ENCODE peak calls at places on chromosome 16, in six cellular contexts. One of them, this sample, is unnamed.

GRCh38 chr16:11869657-11870228 is 18.4 kb upstream of the RSL1D1 start:
- DNase-seq in GM12878: no peak
- DNase-seq in A549: no peak
- DNase-seq in Panc1: no peak
- DNase-seq in SK-N-SH: no peak
- DNase-seq in HCT116: no peak
- DNase-seq in this sample: no peak

GRCh38 chr16:57352636-57353047 is 5.9 kb upstream of the CCL22 start:
- DNase-seq in A549: no peak
- DNase-seq in GM12878: no peak
- DNase-seq in HCT116: no peak
- DNase-seq in SK-N-SH: no peak
- DNase-seq in Panc1: no peak
- DNase-seq in this sample: no peak

GRCh38 chr16:60077791-60078280 is 1343.7 kb upstream of the GOT2 start:
- DNase-seq in SK-N-SH: no peak
- DNase-seq in Panc1: no peak
- DNase-seq in GM12878: no peak
- DNase-seq in HCT116: no peak
- DNase-seq in A549: no peak
- DNase-seq in this sample: no peak

GRCh38 chr16:64416232-64417010 is 705.4 kb downstream of the CDH11 start:
- DNase-seq in HCT116: no peak
- DNase-seq in GM12878: no peak
- DNase-seq in SK-N-SH: no peak
- DNase-seq in Panc1: no peak
- DNase-seq in A549: no peak
- DNase-seq in this sample: no peak

GRCh38 chr16:28478511-28479180 is 6.5 kb upstream of the NPIPB7 start:
- DNase-seq in A549: no peak
- DNase-seq in HCT116: no peak
- DNase-seq in GM12878: no peak
- DNase-seq in SK-N-SH: no peak
- DNase-seq in Panc1: no peak
- DNase-seq in this sample: no peak

GRCh38 chr16:69326172-69326873 is 4.1 kb downstream of the PDF start:
- DNase-seq in SK-N-SH: no peak
- DNase-seq in HCT116: no peak
- DNase-seq in Panc1: no peak
- DNase-seq in A549: no peak
- DNase-seq in GM12878: no peak
- DNase-seq in this sample: no peak

GRCh38 chr16:7177875-7178274 is 154.8 kb upstream of the RBFOX1 start:
- DNase-seq in A549: no peak
- DNase-seq in SK-N-SH: no peak
- DNase-seq in GM12878: no peak
- DNase-seq in Panc1: no peak
- DNase-seq in HCT116: no peak
- DNase-seq in this sample: no peak

GRCh38 chr16:20344630-20345029 is 7.9 kb downstream of the UMOD start:
- DNase-seq in Panc1: no peak
- DNase-seq in A549: no peak
- DNase-seq in HCT116: no peak
- DNase-seq in GM12878: no peak
- DNase-seq in SK-N-SH: no peak
- DNase-seq in this sample: no peak

GRCh38 chr16:765488-765865 is 4.9 kb downstream of the MSLN start:
- DNase-seq in A549: no peak
- DNase-seq in SK-N-SH: no peak
- DNase-seq in HCT116: no peak
- DNase-seq in Panc1: no peak
- DNase-seq in GM12878: no peak
- DNase-seq in this sample: no peak

GRCh38 chr16:19094542-19095365 is 19.0 kb upstream of the ITPRIPL2 start:
- DNase-seq in A549: no peak
- DNase-seq in SK-N-SH: no peak
- DNase-seq in HCT116: peak; percentile 56
- DNase-seq in Panc1: peak; percentile 77
- DNase-seq in GM12878: no peak
- DNase-seq in this sample: peak; percentile 33

GRCh38 chr16:83136924-83137323 is 510.2 kb downstream of the CDH13 start:
- DNase-seq in GM12878: no peak
- DNase-seq in Panc1: no peak
- DNase-seq in HCT116: no peak
- DNase-seq in SK-N-SH: no peak
- DNase-seq in A549: no peak
- DNase-seq in this sample: no peak

GRCh38 chr16:56997931-56998330 is 8.6 kb downstream of the NLRC5 start:
- DNase-seq in SK-N-SH: no peak
- DNase-seq in HCT116: no peak
- DNase-seq in Panc1: no peak
- DNase-seq in A549: no peak
- DNase-seq in GM12878: no peak
- DNase-seq in this sample: no peak

GRCh38 chr16:22012241-22012640 is 4.3 kb downstream of the MOSMO start:
- DNase-seq in A549: no peak
- DNase-seq in SK-N-SH: no peak
- DNase-seq in GM12878: no peak
- DNase-seq in HCT116: no peak
- DNase-seq in Panc1: no peak
- DNase-seq in this sample: no peak

GRCh38 chr16:58500329-58501241 is 642 bp downstream of the NDRG4 start:
- DNase-seq in Panc1: no peak
- DNase-seq in GM12878: no peak
- DNase-seq in SK-N-SH: peak; percentile 69
- DNase-seq in A549: no peak
- DNase-seq in HCT116: no peak
- DNase-seq in this sample: peak; percentile 70

GRCh38 chr16:17432902-17433576 is 37.7 kb downstream of the XYLT1 start:
- DNase-seq in SK-N-SH: no peak
- DNase-seq in GM12878: no peak
- DNase-seq in A549: no peak
- DNase-seq in Panc1: no peak
- DNase-seq in HCT116: no peak
- DNase-seq in this sample: no peak

GRCh38 chr16:979859-980594 is 1.5 kb upstream of the SOX8 start:
- DNase-seq in HCT116: no peak
- DNase-seq in SK-N-SH: peak; percentile 48
- DNase-seq in Panc1: no peak
- DNase-seq in GM12878: no peak
- DNase-seq in A549: no peak
- DNase-seq in this sample: peak; percentile 70

GRCh38 chr16:1528921-1529537 is 4.4 kb upstream of the TMEM204 start:
- DNase-seq in Panc1: no peak
- DNase-seq in A549: no peak
- DNase-seq in GM12878: no peak
- DNase-seq in SK-N-SH: no peak
- DNase-seq in HCT116: no peak
- DNase-seq in this sample: no peak

GRCh38 chr16:9112166-9112843 is 20.9 kb downstream of the HAPSTR1 start:
- DNase-seq in A549: no peak
- DNase-seq in SK-N-SH: no peak
- DNase-seq in Panc1: no peak
- DNase-seq in GM12878: no peak
- DNase-seq in HCT116: no peak
- DNase-seq in this sample: no peak

GRCh38 chr16:56488035-56488434 is 31.8 kb downstream of the BBS2 start:
- DNase-seq in A549: no peak
- DNase-seq in HCT116: no peak
- DNase-seq in GM12878: no peak
- DNase-seq in Panc1: no peak
- DNase-seq in SK-N-SH: no peak
- DNase-seq in this sample: no peak

GRCh38 chr16:15897386-15897785 is 9.0 kb upstream of the CEP20 start:
- DNase-seq in GM12878: no peak
- DNase-seq in Panc1: no peak
- DNase-seq in SK-N-SH: no peak
- DNase-seq in HCT116: no peak
- DNase-seq in A549: no peak
- DNase-seq in this sample: no peak

GRCh38 chr16:33059206-33059605 is 134.8 kb upstream of the TP53TG3C start:
- DNase-seq in GM12878: no peak
- DNase-seq in HCT116: no peak
- DNase-seq in SK-N-SH: no peak
- DNase-seq in A549: no peak
- DNase-seq in Panc1: no peak
- DNase-seq in this sample: no peak

GRCh38 chr16:85471469-85472431 is 141.4 kb upstream of the GSE1 start:
- DNase-seq in Panc1: no peak
- DNase-seq in GM12878: no peak
- DNase-seq in A549: no peak
- DNase-seq in HCT116: no peak
- DNase-seq in SK-N-SH: no peak
- DNase-seq in this sample: no peak

GRCh38 chr16:85124636-85125346 is 12.5 kb upstream of the CIBAR2 start:
- DNase-seq in A549: no peak
- DNase-seq in Panc1: no peak
- DNase-seq in HCT116: no peak
- DNase-seq in SK-N-SH: no peak
- DNase-seq in GM12878: no peak
- DNase-seq in this sample: no peak

GRCh38 chr16:1439058-1439698 is 5.2 kb downstream of the CCDC154 start:
- DNase-seq in Panc1: no peak
- DNase-seq in HCT116: no peak
- DNase-seq in SK-N-SH: no peak
- DNase-seq in A549: no peak
- DNase-seq in GM12878: no peak
- DNase-seq in this sample: no peak

GRCh38 chr16:14564323-14564722 is 65.7 kb downstream of the PARN start:
- DNase-seq in A549: no peak
- DNase-seq in SK-N-SH: no peak
- DNase-seq in GM12878: no peak
- DNase-seq in HCT116: no peak
- DNase-seq in Panc1: no peak
- DNase-seq in this sample: peak; percentile 8

GRCh38 chr16:11698271-11698689 is 30.0 kb downstream of the SNN start:
- DNase-seq in GM12878: no peak
- DNase-seq in Panc1: no peak
- DNase-seq in SK-N-SH: no peak
- DNase-seq in A549: no peak
- DNase-seq in HCT116: no peak
- DNase-seq in this sample: no peak

GRCh38 chr16:73050115-73051099 is 2.5 kb upstream of the ZFHX3 start:
- DNase-seq in Panc1: no peak
- DNase-seq in GM12878: no peak
- DNase-seq in HCT116: no peak
- DNase-seq in A549: no peak
- DNase-seq in SK-N-SH: peak; percentile 46
- DNase-seq in this sample: no peak

DNA sequence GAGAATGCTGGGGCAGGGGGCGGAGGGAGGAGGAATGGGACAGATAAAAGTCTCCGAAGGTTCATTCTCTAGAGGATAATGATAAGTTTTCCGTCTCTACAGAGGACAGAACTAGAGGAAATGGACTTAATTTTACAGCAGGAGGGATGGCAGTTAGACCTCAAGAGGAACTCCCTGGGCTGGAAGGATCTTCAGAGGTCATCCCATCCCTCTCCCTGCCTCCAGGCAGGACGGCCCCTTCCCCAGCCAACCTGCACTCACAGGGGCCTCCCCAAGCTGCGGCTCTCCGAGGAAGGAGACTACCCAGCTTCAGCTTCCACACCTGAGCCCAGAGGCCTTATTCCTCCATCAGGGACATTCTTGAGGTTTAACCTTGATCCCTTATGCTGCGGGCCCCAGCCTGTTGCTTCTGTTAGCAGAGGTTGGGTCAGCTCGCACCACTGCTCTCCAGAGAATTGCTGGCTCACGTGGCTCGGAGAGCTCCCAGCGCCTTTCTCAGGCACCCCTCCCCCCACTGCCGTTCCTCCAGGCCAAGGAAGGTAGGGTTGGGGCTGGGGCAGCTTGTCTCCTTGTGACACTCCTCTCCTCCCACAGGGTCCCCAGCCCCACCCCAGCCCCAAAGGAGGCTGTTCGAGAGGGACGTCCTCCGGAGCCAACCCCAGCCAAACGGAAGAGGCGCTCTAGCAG is 8.5 kb downstream of the ELOB start:
- DNase-seq in HCT116: no peak
- DNase-seq in GM12878: no peak
- DNase-seq in SK-N-SH: no peak
- DNase-seq in Panc1: no peak
- DNase-seq in A549: no peak
- DNase-seq in this sample: no peak
- H3K4me1 ChIP-seq in HCT116: no peaks in the 10 kb centered on the region
- H3K4me1 ChIP-seq in GM12878: no peaks in the 10 kb centered on the region
- H3K4me1 ChIP-seq in SK-N-SH: no peaks in the 10 kb centered on the region
- H3K4me1 ChIP-seq in Panc1: peaks cover 70% of the 10 kb centered on the region
- H3K4me1 ChIP-seq in A549: peaks cover 44% of the 10 kb centered on the region
- H3K4me1 ChIP-seq in this sample: no peaks in the 10 kb centered on the region

DNA sequence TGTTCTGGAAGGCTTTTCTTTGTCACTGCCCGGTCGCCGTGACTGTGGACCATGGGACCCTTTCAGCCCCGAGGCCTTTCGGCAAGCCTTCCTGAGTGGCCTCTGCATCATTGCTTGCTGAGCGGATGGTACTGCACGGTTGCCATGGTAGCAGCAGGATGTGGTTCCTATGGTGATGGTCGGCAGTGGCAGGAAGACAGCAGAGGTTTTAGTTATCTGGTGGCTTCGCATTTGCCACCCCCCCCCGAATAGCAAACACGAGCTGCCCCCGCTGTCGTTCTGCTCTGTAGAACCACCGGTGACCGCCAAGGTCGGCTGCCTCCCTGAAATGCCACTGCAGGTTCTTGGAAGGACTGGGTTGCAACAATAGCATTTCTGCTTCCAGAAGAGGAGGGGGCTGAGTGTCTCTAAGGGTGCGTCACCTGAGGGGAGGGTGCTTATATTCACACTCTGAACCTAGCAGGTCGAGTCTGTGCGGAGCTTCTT is 76.6 kb downstream of the CMIP start:
- DNase-seq in Panc1: no peak
- DNase-seq in GM12878: no peak
- DNase-seq in HCT116: no peak
- DNase-seq in SK-N-SH: peak; percentile 84
- DNase-seq in A549: no peak
- DNase-seq in this sample: no peak
- TF ChIP-seq REST in Panc1: no peak
- TF ChIP-seq REST in GM12878: no peak
- TF ChIP-seq REST in HCT116: no peak
- TF ChIP-seq REST in SK-N-SH: no peak
- TF ChIP-seq REST in A549: no peak
- TF ChIP-seq REST in this sample: no peak

GRCh38 chr16:66522816-66523590 is 26.9 kb downstream of the TK2 start:
- DNase-seq in SK-N-SH: no peak
- DNase-seq in HCT116: no peak
- DNase-seq in A549: no peak
- DNase-seq in Panc1: no peak
- DNase-seq in GM12878: no peak
- DNase-seq in this sample: no peak
- H3K4me1 ChIP-seq in SK-N-SH: no peaks in the 10 kb centered on the region
- H3K4me1 ChIP-seq in HCT116: peaks cover 30% of the 10 kb centered on the region
- H3K4me1 ChIP-seq in A549: peaks cover 8% of the 10 kb centered on the region
- H3K4me1 ChIP-seq in Panc1: peaks cover 12% of the 10 kb centered on the region
- H3K4me1 ChIP-seq in GM12878: peaks cover 61% of the 10 kb centered on the region
- H3K4me1 ChIP-seq in this sample: no peaks in the 10 kb centered on the region

GRCh38 chr16:3305109-3306068 is at the start of the genes TIGD7 and ZNF75A:
- DNase-seq in Panc1: peak; percentile 46
- DNase-seq in HCT116: peak; percentile 51
- DNase-seq in GM12878: peak; percentile 45
- DNase-seq in SK-N-SH: peak; percentile 90
- DNase-seq in A549: peak; percentile 79
- DNase-seq in this sample: peak; percentile 96

GRCh38 chr16:3306078-3306477 is 781 bp downstream of the ZNF75A start:
- DNase-seq in A549: no peak
- DNase-seq in SK-N-SH: no peak
- DNase-seq in GM12878: no peak
- DNase-seq in HCT116: no peak
- DNase-seq in Panc1: no peak
- DNase-seq in this sample: no peak

GRCh38 chr16:3304370-3304769 is 860 bp downstream of the TIGD7 start:
- DNase-seq in Panc1: no peak
- DNase-seq in GM12878: no peak
- DNase-seq in HCT116: no peak
- DNase-seq in SK-N-SH: no peak
- DNase-seq in A549: no peak
- DNase-seq in this sample: no peak
- TF ChIP-seq REST in Panc1: no peak
- TF ChIP-seq REST in GM12878: no peak
- TF ChIP-seq REST in HCT116: no peak
- TF ChIP-seq REST in SK-N-SH: no peak
- TF ChIP-seq REST in A549: no peak
- TF ChIP-seq REST in this sample: no peak

This sample was measured in GM23338.